ENCODE peak calls at places on chromosomes 1 and 21, in seven cellular contexts. Q is sigmoid colon, S is AG09309, F is breast epithelium, B is psoas muscle, D is left ventricle myocardium inferior, R is fibroblast of lung. X is an unnamed sample.

GRCh38 chr1:20185834-20186782 is at the start of the genes PLA2G2C and UBXN10:
- DNase-seq in S (no peak), B (peak; percentile 55), D (peak; percentile 59), R (no peak), Q (peak; percentile 95), F (peak; percentile 45), X (peak; percentile 95)

GRCh38 chr1:67749844-67750689 is 65.1 kb downstream of the GADD45A start:
- DNase-seq in D (no peak), F (peak; percentile 88), Q (no peak), R (peak; percentile 89), B (no peak), S (peak; percentile 55), X (no peak)

GRCh38 chr21:45530423-45531113 is 11.7 kb downstream of the SLC19A1 start:
- DNase-seq in B (peak; percentile 7), S (no peak), D (peak; percentile 7), F (no peak), R (no peak), Q (peak; percentile 59), X (peak; percentile 68)

GRCh38 chr1:84887261-84887934 is 5.6 kb downstream of the LPAR3 start:
- DNase-seq in B (no peak), R (peak; percentile 49), S (peak; percentile 32), D (no peak), F (no peak), Q (no peak), X (no peak)

GRCh38 chr1:62288669-62289068 is 30.6 kb downstream of the KANK4 start:
- DNase-seq in D (no peak), F (no peak), B (no peak), Q (no peak), R (no peak), S (no peak), X (no peak)

GRCh38 chr1:22349302-22350043 is 102.2 kb upstream of the ZBTB40 start:
- DNase-seq in F (no peak), D (no peak), R (no peak), B (no peak), Q (no peak), S (no peak), X (peak; percentile 17)

GRCh38 chr1:53195211-53195909 is 1.3 kb upstream of the CPT2 start:
- DNase-seq in D (no peak), S (no peak), B (no peak), R (no peak), F (peak; percentile 34), Q (peak; percentile 45), X (no peak)

GRCh38 chr1:205545991-205546390 is 41.5 kb downstream of the CDK18 start:
- DNase-seq in S (no peak), B (no peak), R (no peak), Q (no peak), F (peak; percentile 10), D (no peak), X (no peak)

GRCh38 chr1:200153277-200154055 is 126.0 kb downstream of the NR5A2 start:
- DNase-seq in F (no peak), R (no peak), S (no peak), Q (no peak), D (no peak), B (no peak), X (no peak)

GRCh38 chr1:3477241-3478109 is 23.0 kb downstream of the ARHGEF16 start:
- DNase-seq in S (no peak), B (no peak), F (no peak), R (no peak), D (no peak), Q (no peak), X (no peak)

GRCh38 chr1:21280482-21280881 is 9.8 kb downstream of the ECE1 start:
- DNase-seq in B (no peak), S (no peak), R (no peak), F (no peak), Q (no peak), D (no peak), X (no peak)

GRCh38 chr1:84834419-84835064 is 58.5 kb downstream of the LPAR3 start:
- DNase-seq in S (peak; percentile 55), D (no peak), F (no peak), Q (no peak), R (peak; percentile 59), B (no peak), X (no peak)

GRCh38 chr21:40047993-40048730 is 180.9 kb downstream of the PCP4 start:
- DNase-seq in D (no peak), R (no peak), B (peak; percentile 25), F (peak; percentile 41), S (no peak), Q (peak; percentile 75), X (no peak)

GRCh38 chr1:153886127-153886526 is 36.6 kb downstream of the GATAD2B start:
- DNase-seq in S (no peak), F (no peak), D (no peak), R (no peak), Q (no peak), B (no peak), X (no peak)

GRCh38 chr1:41523071-41523470 is 38.6 kb upstream of the EDN2 start:
- DNase-seq in B (no peak), F (no peak), R (no peak), Q (no peak), D (no peak), S (no peak), X (no peak)

GRCh38 chr1:203461717-203462116 is 13.9 kb upstream of the PRELP start:
- DNase-seq in F (no peak), Q (no peak), B (no peak), R (no peak), D (no peak), S (no peak), X (no peak)
- H3K4me3 ChIP-seq in F (no peak overlapping the region), Q (no peak overlapping the region), B (no peak overlapping the region), R (no peak overlapping the region), D (no peak overlapping the region), S (no peak overlapping the region), X (no peak overlapping the region)

GRCh38 chr1:1898246-1898933 is 7.5 kb upstream of the GNB1 start:
- DNase-seq in S (no peak), Q (no peak), F (no peak), R (no peak), D (no peak), B (no peak), X (no peak)

GRCh38 chr1:1900883-1901640 is 10.2 kb upstream of the GNB1 start:
- DNase-seq in S (no peak), R (no peak), B (no peak), F (no peak), D (no peak), Q (no peak), X (peak; percentile 75)

GRCh38 chr1:1899967-1900327 is 9.1 kb upstream of the GNB1 start:
- DNase-seq in Q (no peak), B (no peak), R (no peak), S (no peak), F (no peak), D (no peak), X (peak; percentile 48)

GRCh38 chr1:1901641-1902294 is 10.9 kb upstream of the GNB1 start:
- DNase-seq in F (no peak), S (no peak), R (no peak), D (no peak), Q (no peak), B (no peak), X (peak; percentile 71)

DNA sequence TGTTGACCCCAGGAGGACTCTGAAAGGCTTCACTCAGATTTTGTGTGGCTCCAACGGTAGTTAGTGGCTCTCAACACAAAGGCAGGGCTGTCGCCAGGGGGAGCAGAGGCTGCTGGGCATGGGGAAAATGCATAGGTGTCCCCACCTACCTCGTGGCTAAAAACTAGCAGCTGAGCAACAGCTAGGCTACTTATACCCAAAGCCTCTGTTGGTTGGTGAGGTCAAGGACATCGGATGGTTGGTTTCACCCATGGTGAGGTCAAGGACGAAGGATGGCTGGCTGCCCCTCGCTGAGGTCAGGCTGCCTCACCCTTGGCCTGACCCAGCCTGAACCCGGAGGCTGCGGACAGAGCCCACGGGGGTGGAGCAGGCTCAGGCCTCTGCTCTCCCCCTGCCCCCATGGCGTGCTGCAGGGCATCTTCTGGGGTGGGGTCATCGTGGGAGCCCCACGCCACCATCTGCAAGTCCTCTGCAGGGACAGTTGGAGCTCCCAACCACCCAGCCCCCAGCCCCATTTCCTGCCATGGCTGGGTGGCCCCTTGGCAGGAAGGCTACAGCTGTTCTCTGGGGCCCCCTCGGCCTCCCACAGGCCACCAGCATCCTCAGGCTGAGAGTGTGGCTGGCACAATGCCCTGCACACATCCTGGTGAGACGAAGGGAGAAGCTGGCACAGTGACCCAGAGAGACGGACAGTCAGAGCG is 8.5 kb upstream of the GNB1 start:
- DNase-seq in R (no peak), Q (no peak), S (no peak), D (no peak), F (no peak), B (no peak), X (peak; percentile 50)
- TF ChIP-seq CTCF in R (no peak), Q (no peak), S (peak; percentile 16), D (no peak), F (no peak), B (no peak), X (no peak)

DNA sequence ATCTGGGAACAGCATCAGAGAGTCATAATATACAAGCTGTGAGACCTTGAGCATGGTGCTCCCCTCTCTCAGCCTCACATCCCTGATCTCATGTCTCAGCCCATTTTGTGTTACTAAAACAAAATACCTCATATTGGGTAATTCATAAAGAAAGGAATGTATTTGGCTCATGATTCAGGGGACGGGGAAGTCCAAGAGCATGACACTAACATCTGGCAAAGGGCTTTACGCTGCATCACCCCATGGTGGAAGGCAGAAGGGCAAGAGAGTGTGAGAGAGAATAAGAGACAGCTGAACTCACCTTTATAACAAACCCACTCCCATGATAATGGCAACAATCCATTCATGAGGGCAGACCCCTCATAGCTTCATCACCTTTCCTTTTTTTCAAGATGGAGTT is 36.5 kb downstream of the RNASEL start:
- DNase-seq in B (no peak), D (no peak), S (no peak), R (no peak), F (no peak), Q (no peak), X (no peak)
- H3K4me3 ChIP-seq in B (no peak overlapping the region), D (no peak overlapping the region), S (no peak overlapping the region), R (no peak overlapping the region), F (no peak overlapping the region), Q (no peak overlapping the region), X (no peak overlapping the region)

GRCh38 chr21:43644609-43645008 is 14.7 kb downstream of the HSF2BP start:
- DNase-seq in Q (no peak), R (peak; percentile 29), B (no peak), S (peak; percentile 40), D (no peak), F (no peak), X (no peak)

GRCh38 chr21:43637530-43637929 is 21.8 kb downstream of the HSF2BP start:
- DNase-seq in R (no peak), Q (no peak), D (no peak), B (no peak), F (no peak), S (no peak), X (no peak)

GRCh38 chr21:43643193-43643592 is 16.1 kb downstream of the HSF2BP start:
- DNase-seq in F (no peak), D (no peak), S (no peak), R (no peak), B (no peak), Q (no peak), X (no peak)

GRCh38 chr21:43639470-43640178 is 19.7 kb downstream of the HSF2BP start:
- DNase-seq in D (no peak), R (peak; percentile 95), Q (no peak), B (no peak), S (peak; percentile 75), F (no peak), X (no peak)

DNA sequence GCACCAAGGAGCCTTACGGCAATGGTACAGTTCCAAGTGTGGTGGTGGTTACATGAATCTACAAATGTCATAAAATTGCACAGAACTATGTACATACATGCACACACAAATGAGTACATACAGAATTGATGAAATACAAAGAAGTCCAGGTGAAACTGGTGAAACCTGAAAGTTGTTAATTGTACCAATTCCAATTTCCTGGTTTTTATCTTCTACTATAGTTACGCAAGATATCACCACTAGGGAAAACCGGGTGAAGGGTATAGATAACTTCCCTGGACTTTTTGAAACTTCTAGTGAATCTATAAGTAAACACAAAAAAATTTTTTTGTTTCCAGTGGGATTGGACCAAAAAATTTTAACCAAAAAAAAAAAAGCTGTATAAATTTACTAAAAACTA is 18.9 kb downstream of the HSF2BP start:
- DNase-seq in B (no peak), D (no peak), R (no peak), S (no peak), Q (no peak), F (no peak), X (no peak)
- TF ChIP-seq CTCF in B (no peak), D (no peak), R (no peak), S (no peak), Q (no peak), F (no peak), X (no peak)

X was measured in kidney.